ENCODE peak calls at places on chromosomes 16 and 17, in seven cellular contexts. E is heart left ventricle, R is ascending aorta, D is thoracic aorta, W is astrocyte of the spinal cord, L is uterus, F is breast epithelium. M is an unnamed sample.

GRCh38 chr16:65037558-65037957 is 84.3 kb downstream of the CDH11 start:
- DNase-seq in E (no peak), R (no peak), D (no peak), W (no peak), L (no peak), F (no peak), M (no peak)

GRCh38 chr16:81621496-81621895 is 157.6 kb upstream of the PLCG2 start:
- DNase-seq in E (no peak), R (no peak), D (no peak), W (no peak), L (no peak), F (peak), M (no peak)

GRCh38 chr16:27281285-27281684 is 12.7 kb upstream of the NSMCE1 start:
- DNase-seq in E (no peak), R (no peak), D (no peak), W (no peak), L (no peak), F (no peak), M (no peak)

GRCh38 chr17:3952186-3952585 is 12.1 kb downstream of the ATP2A3 start:
- DNase-seq in E (no peak), R (no peak), D (no peak), W (no peak), L (no peak), F (no peak), M (no peak)

GRCh38 chr17:8080208-8080798 is 7.2 kb downstream of the ALOX12B start:
- DNase-seq in E (no peak), R (no peak), D (no peak), W (no peak), L (no peak), F (no peak), M (no peak)

GRCh38 chr16:80841231-80841630 is 36.8 kb upstream of the CDYL2 start:
- DNase-seq in E (no peak), R (no peak), D (no peak), W (no peak), L (no peak), F (no peak), M (no peak)

GRCh38 chr16:29789775-29790182 is 772 bp upstream of the KIF22 start:
- DNase-seq in E (no peak), R (no peak), D (no peak), W (no peak), L (no peak), F (no peak), M (no peak)

GRCh38 chr16:10128397-10129258 is 53.6 kb downstream of the GRIN2A start:
- DNase-seq in E (no peak), R (no peak), D (no peak), W (no peak), L (no peak), F (no peak), M (peak)

GRCh38 chr16:11684231-11685025 is 16.2 kb downstream of the SNN start:
- DNase-seq in E (no peak), R (no peak), D (no peak), W (no peak), L (peak), F (no peak), M (no peak)

GRCh38 chr17:51298508-51299371 is 38.4 kb downstream of the UTP18 start:
- DNase-seq in E (no peak), R (no peak), D (no peak), W (peak), L (no peak), F (no peak), M (peak)

GRCh38 chr17:6485646-6486412 is 41.6 kb downstream of the PIMREG start:
- DNase-seq in E (no peak), R (no peak), D (no peak), W (no peak), L (no peak), F (no peak), M (no peak)

GRCh38 chr17:80931421-80932265 is 60.0 kb upstream of the CHMP6 start:
- DNase-seq in E (peak), R (no peak), D (no peak), W (peak), L (no peak), F (no peak), M (peak)

GRCh38 chr16:7364054-7364407 is 31.4 kb downstream of the RBFOX1 start:
- DNase-seq in E (no peak), R (no peak), D (no peak), W (no peak), L (no peak), F (no peak), M (no peak)

GRCh38 chr16:396199-396598 is 800 bp upstream of the NME4 start:
- DNase-seq in E (no peak), R (no peak), D (no peak), W (no peak), L (no peak), F (no peak), M (no peak)

GRCh38 chr17:82837586-82838320 is 2.1 kb downstream of the ZNF750 start:
- DNase-seq in E (no peak), R (no peak), D (no peak), W (no peak), L (no peak), F (no peak), M (no peak)

GRCh38 chr16:72537684-72538083 is 365.7 kb upstream of the PMFBP1 start:
- DNase-seq in E (no peak), R (no peak), D (no peak), W (peak), L (no peak), F (no peak), M (peak)

GRCh38 chr16:75379911-75380847 is 53.1 kb downstream of the CFDP1 start:
- DNase-seq in E (no peak), R (no peak), D (no peak), W (no peak), L (no peak), F (no peak), M (peak)

GRCh38 chr16:8948069-8948593 is 15.6 kb downstream of the USP7 start:
- DNase-seq in E (no peak), R (no peak), D (no peak), W (no peak), L (no peak), F (no peak), M (no peak)

GRCh38 chr16:55487048-55487803 is 8.2 kb downstream of the MMP2 start:
- DNase-seq in E (peak), R (no peak), D (no peak), W (peak), L (peak), F (no peak), M (peak)

GRCh38 chr17:1485748-1486376 is 6.6 kb downstream of the MYO1C start:
- DNase-seq in E (peak), R (no peak), D (no peak), W (peak), L (peak), F (peak), M (peak)

GRCh38 chr16:57863434-57864160 is 61.3 kb upstream of the KIFC3 start:
- DNase-seq in E (peak), R (no peak), D (peak), W (peak), L (peak), F (peak), M (peak)

GRCh38 chr17:48102700-48103378 is 1.6 kb upstream of the CBX1 start:
- DNase-seq in E (peak), R (no peak), D (no peak), W (no peak), L (no peak), F (no peak), M (no peak)

GRCh38 chr16:30875881-30876791 is 17.7 kb downstream of the BCL7C start:
- DNase-seq in E (no peak), R (no peak), D (no peak), W (no peak), L (no peak), F (no peak), M (no peak)

GRCh38 chr17:17175917-17176316 is 30.2 kb downstream of the PLD6 start:
- DNase-seq in E (no peak), R (no peak), D (no peak), W (no peak), L (no peak), F (no peak), M (no peak)

GRCh38 chr17:49016775-49017463 is 19.7 kb downstream of the IGF2BP1 start:
- DNase-seq in E (no peak), R (no peak), D (no peak), W (peak), L (peak), F (no peak), M (peak)

GRCh38 chr16:85291302-85292148 is 179.3 kb upstream of the CIBAR2 start:
- DNase-seq in E (peak), R (no peak), D (no peak), W (no peak), L (no peak), F (no peak), M (peak)

GRCh38 chr16:19085679-19086200 is 18.3 kb downstream of the COQ7 start:
- DNase-seq in E (no peak), R (no peak), D (no peak), W (no peak), L (no peak), F (no peak), M (peak)

GRCh38 chr17:38967290-38967738 is at the start of gene FBXO47:
- DNase-seq in E (peak), R (peak), D (peak), W (peak), L (peak), F (peak), M (peak)
- TF ChIP-seq CTCF in E (peak), R (no peak), D (peak), W (no peak), L (peak), F (no peak), M (peak)

GRCh38 chr17:40490289-40490853 is 11.1 kb downstream of the TNS4 start:
- DNase-seq in E (peak), R (no peak), D (no peak), W (peak), L (peak), F (peak), M (peak)
- H3K4me3 ChIP-seq in E (no peak), R (no peak), D (no peak), W (no peak), L (no peak), F (no peak), M (no peak)

GRCh38 chr17:2592974-2593845 is at the start of gene PAFAH1B1:
- DNase-seq in E (peak), R (peak), D (peak), W (peak), L (peak), F (peak), M (peak)
- TF ChIP-seq CTCF in E (no peak), R (peak), D (no peak), W (no peak), L (peak), F (no peak), M (no peak)

GRCh38 chr17:75542728-75543336 is 17.3 kb downstream of the LLGL2 start:
- DNase-seq in E (no peak), R (no peak), D (no peak), W (no peak), L (no peak), F (no peak), M (no peak)
- H3K4me3 ChIP-seq in E (no peak), R (no peak), D (no peak), W (no peak), L (no peak), F (no peak), M (no peak)

GRCh38 chr17:79020631-79021301 is 3.2 kb upstream of the C1QTNF1 start:
- DNase-seq in E (peak), R (no peak), D (no peak), W (no peak), L (no peak), F (no peak), M (peak)
- TF ChIP-seq CTCF in E (no peak), R (no peak), D (no peak), W (no peak), L (no peak), F (no peak), M (no peak)

GRCh38 chr17:12512712-12513355 is 152.9 kb upstream of the MYOCD start:
- DNase-seq in E (no peak), R (no peak), D (no peak), W (peak), L (no peak), F (no peak), M (peak)

GRCh38 chr17:12514596-12514995 is 151.1 kb upstream of the MYOCD start:
- DNase-seq in E (no peak), R (no peak), D (no peak), W (no peak), L (no peak), F (no peak), M (peak)

GRCh38 chr17:12509836-12510235 is 155.9 kb upstream of the MYOCD start:
- DNase-seq in E (no peak), R (no peak), D (no peak), W (no peak), L (no peak), F (no peak), M (no peak)

GRCh38 chr17:12507046-12507445 is 158.6 kb upstream of the MYOCD start:
- DNase-seq in E (no peak), R (no peak), D (no peak), W (no peak), L (no peak), F (no peak), M (no peak)

DNA sequence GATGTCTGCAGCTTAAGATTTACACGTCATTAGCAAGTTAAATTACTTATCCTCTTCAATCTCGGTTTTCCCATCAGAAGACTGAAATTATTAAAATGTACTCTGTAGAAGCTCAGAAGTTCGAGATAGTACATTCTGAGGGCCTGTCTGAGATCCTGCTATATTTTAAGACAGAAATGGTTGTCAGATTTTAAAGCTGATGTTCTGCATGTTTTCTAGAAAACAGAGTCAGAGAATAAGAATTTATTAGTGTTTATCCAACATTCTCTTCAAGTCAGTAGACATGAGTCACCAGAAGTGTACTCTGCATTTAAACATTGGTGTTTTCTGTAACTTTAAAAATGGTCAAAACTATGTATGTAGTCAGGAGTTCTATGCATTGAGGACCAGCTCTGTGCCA is 155.2 kb upstream of the MYOCD start:
- DNase-seq in E (no peak), R (no peak), D (no peak), W (peak), L (no peak), F (no peak), M (peak)
- H3K4me3 ChIP-seq in E (no peak), R (no peak), D (no peak), W (no peak), L (no peak), F (no peak), M (no peak)

M was measured in fibroblast of villous mesenchyme.